ENCODE peak calls at places on chromosomes 3 and 15, in four cellular contexts. D, T, A and C are unnamed samples.

GRCh38 chr15:80512729-80513670 is 108.8 kb downstream of the ARNT2 start:
- DNase-seq in D (peak), T (no peak), A (no peak), C (no peak)

GRCh38 chr15:76059320-76060097 is at the start of gene TMEM266:
- DNase-seq in D (peak), T (no peak), A (peak), C (peak)

GRCh38 chr3:194333981-194334320 is 17.2 kb downstream of the CPN2 start:
- DNase-seq in D (no peak), T (no peak), A (no peak), C (no peak)

GRCh38 chr15:45481151-45481550 is 41.4 kb downstream of the SLC30A4 start:
- DNase-seq in D (no peak), T (no peak), A (no peak), C (no peak)

GRCh38 chr3:143150979-143151726 is 31.6 kb downstream of the CHST2 start:
- DNase-seq in D (no peak), T (no peak), A (no peak), C (peak)

GRCh38 chr3:118882353-118882947 is 152.2 kb downstream of the IGSF11 start:
- DNase-seq in D (peak), T (peak), A (peak), C (peak)

GRCh38 chr3:194133661-194134230 is 2.2 kb upstream of the HES1 start:
- DNase-seq in D (peak), T (no peak), A (peak), C (peak)

GRCh38 chr15:96331942-96332853 is 1.7 kb downstream of the NR2F2 start:
- DNase-seq in D (peak), T (no peak), A (peak), C (peak)

GRCh38 chr3:183202004-183202722 is 39.6 kb upstream of the LAMP3 start:
- DNase-seq in D (no peak), T (no peak), A (no peak), C (no peak)

GRCh38 chr15:71654714-71655174 is 155.6 kb upstream of the NR2E3 start:
- DNase-seq in D (no peak), T (no peak), A (no peak), C (peak)

GRCh38 chr15:77554306-77555080 is 78.2 kb downstream of the LINGO1 start:
- DNase-seq in D (no peak), T (no peak), A (no peak), C (no peak)

GRCh38 chr3:16178628-16178988 is 4.1 kb downstream of the GALNT15 start:
- DNase-seq in D (no peak), T (no peak), A (no peak), C (no peak)

GRCh38 chr3:67083277-67083676 is 85.2 kb downstream of the KBTBD8 start:
- DNase-seq in D (no peak), T (no peak), A (no peak), C (peak)

GRCh38 chr3:170602556-170602955 is 16.7 kb upstream of the SLC7A14 start:
- DNase-seq in D (no peak), T (no peak), A (no peak), C (no peak)

GRCh38 chr3:183122257-183122932 is 23.1 kb upstream of the MCCC1 start:
- DNase-seq in D (peak), T (peak), A (no peak), C (peak)

GRCh38 chr3:120855665-120856437 is 52.2 kb upstream of the STXBP5L start:
- DNase-seq in D (peak), T (no peak), A (peak), C (peak)

GRCh38 chr15:66936864-66937245 is 128.5 kb upstream of the SMAD3 start:
- DNase-seq in D (no peak), T (no peak), A (no peak), C (no peak)

GRCh38 chr3:34183114-34183513 is 384.7 kb downstream of the PDCD6IP start:
- DNase-seq in D (no peak), T (no peak), A (no peak), C (no peak)

DNA sequence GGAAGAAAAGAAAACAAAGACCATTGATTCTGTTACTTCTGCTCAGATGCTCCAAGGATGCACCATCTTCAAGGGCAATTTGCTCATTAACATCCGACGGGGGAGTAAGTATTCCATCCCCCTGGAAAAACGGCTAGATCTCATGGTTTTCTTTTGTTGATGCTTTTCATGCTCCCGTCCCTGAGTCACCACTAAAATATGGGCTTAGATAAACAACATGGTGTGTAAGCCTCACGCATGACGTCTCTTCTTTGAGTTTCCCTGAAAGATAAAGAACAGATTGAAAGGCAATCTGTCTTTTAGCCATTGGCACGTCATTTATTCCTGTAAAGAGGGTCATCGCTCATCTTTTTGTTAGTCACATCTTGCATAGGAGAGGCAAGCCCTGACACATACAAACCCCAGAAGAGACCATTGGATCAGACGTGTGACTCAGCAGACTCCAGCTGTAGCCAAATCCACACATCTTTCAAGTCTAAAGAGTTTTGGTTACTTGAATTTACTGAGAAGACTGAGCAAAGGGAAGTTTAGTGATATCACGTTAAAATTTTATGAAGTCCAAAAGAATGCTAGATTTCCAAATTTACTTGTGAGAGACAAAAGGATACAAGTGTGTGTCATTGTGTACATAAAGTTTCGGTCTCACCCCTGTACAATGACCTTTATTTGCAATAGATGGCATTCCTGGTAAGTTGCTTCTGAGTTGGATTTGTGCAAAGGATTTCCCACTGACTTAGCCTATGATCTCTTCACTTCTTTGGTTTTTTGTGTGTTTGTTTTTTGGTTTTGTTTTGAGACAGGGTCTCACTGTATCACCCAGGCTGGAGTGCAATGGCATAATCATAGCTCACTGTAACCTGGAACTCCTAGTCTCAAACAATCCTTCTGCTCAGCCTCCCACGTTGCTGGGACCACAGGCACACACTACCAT is 110.5 kb downstream of the PGPEP1L start:
- DNase-seq in D (peak), T (no peak), A (no peak), C (peak)
- H3K27ac ChIP-seq in D (peak), T (no peak), A (peak), C (no peak)

GRCh38 chr3:30774062-30774461 is 120.4 kb downstream of the GADL1 start:
- DNase-seq in D (no peak), T (no peak), A (no peak), C (no peak)
- H3K4me3 ChIP-seq in D (no peak), T (no peak), A (no peak), C (no peak)

DNA sequence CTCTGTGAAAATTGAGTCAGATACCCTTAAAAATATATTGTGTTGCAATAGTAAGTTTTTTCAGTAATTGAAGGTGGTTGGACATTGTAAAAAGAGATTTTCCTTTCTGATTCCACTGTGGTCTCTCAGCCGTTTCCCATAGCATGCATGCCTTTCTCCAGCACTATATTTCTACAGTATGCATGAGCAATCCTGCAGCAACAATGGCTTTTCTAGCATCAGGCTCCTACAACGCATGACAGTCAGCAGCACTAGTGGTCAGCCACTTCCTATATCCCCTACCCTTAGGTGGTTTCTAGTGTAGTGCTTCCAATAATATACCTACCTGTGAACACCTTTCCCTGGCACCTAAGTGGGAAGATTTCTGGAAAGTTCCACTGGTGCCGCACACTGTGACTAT is 55.4 kb upstream of the SNRPN start:
- DNase-seq in D (no peak), T (no peak), A (no peak), C (no peak)
- H3K27ac ChIP-seq in D (no peak), T (no peak), A (no peak), C (peak)

DNA sequence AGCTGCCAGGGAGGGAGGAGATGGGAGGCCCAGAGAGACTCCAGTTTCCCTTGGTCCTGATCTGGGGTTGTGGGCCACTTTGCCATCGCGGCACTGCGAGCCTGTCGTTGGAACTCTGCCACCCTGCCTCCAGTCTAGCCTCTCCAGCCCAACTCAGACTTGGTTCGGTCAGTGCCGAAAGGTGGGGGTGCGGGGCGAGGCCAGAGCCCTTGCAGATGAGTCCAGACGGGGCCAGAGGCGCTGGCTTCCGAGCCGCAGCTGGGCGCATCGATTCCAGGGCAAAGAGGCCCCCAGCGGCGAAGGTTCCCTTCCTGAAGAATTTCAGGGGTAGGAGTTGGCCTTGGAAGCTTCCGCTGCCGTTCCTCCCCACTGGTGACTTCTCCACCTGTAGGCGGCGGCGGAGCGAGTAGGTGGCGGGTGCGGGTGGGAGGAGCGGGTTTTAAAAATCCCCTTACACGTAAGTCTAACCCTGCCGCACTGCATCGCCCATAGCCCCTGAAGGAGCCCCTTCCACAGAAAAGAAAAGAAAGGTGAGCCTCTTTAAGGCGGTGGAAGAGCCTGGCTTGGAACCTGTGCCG is 5.1 kb downstream of the WNT5A start:
- DNase-seq in D (no peak), T (no peak), A (no peak), C (peak)
- H3K4me3 ChIP-seq in D (no peak), T (no peak), A (peak), C (peak)

GRCh38 chr3:188208751-188209433 is 54.9 kb downstream of the LPP start:
- DNase-seq in D (no peak), T (no peak), A (no peak), C (no peak)

GRCh38 chr3:188207941-188208750 is 54.2 kb downstream of the LPP start:
- DNase-seq in D (no peak), T (no peak), A (no peak), C (no peak)

GRCh38 chr3:188212308-188212969 is 58.5 kb downstream of the LPP start:
- DNase-seq in D (peak), T (no peak), A (no peak), C (peak)

GRCh38 chr3:188211476-188211875 is 57.5 kb downstream of the LPP start:
- DNase-seq in D (no peak), T (no peak), A (no peak), C (no peak)

DNA sequence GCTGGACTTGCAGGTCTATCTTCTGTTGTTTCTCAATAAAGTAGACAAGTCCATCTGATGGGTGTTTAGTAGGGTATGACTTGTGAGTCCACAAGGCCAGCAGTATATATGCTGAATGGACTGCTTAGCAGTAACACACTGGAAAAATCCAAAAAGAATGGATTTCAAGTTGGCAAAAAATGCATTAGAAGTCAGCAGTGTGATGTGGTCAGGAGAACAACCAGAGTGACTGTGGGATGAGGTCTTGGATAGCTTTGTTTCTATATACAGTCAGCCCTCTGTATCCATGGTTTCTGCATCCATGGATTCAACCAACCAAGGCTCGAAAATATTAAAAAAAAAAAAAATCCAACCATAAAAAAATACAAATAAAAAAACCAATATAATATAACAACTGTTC is 55.8 kb downstream of the LPP start:
- DNase-seq in D (no peak), T (no peak), A (no peak), C (no peak)
- H3K27ac ChIP-seq in D (peak), T (no peak), A (peak), C (peak)

GRCh38 chr3:150760431-150761200 is 2.4 kb downstream of the SIAH2 start:
- DNase-seq in D (no peak), T (no peak), A (no peak), C (no peak)

GRCh38 chr3:150759947-150760346 is 3.0 kb downstream of the SIAH2 start:
- DNase-seq in D (no peak), T (no peak), A (no peak), C (no peak)

GRCh38 chr3:150757768-150758167 is 5.2 kb downstream of the SIAH2 start:
- DNase-seq in D (no peak), T (no peak), A (no peak), C (no peak)

GRCh38 chr3:150757364-150757763 is 5.6 kb downstream of the SIAH2 start:
- DNase-seq in D (no peak), T (no peak), A (no peak), C (no peak)

DNA sequence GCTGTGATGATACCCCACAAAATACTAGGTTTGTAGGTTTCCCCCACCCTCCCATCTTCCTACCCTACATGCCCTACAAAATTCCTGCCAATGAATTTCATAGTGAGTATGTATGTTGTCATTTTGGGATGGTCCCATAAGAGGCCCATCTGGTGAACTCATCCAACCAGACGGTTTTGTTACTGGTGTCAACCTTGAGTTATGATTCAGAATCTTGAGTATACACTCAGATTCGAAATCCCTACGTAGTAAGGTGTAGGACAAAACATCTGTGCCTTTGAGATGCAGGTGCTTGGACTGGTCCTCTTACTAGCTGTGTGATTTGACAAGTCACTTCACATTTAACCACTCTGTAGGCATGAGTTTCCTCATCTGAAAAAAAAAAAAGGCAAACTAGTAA is 3.6 kb downstream of the SIAH2 start:
- DNase-seq in D (no peak), T (no peak), A (no peak), C (no peak)
- H3K4me3 ChIP-seq in D (no peak), T (no peak), A (no peak), C (no peak)

DNA sequence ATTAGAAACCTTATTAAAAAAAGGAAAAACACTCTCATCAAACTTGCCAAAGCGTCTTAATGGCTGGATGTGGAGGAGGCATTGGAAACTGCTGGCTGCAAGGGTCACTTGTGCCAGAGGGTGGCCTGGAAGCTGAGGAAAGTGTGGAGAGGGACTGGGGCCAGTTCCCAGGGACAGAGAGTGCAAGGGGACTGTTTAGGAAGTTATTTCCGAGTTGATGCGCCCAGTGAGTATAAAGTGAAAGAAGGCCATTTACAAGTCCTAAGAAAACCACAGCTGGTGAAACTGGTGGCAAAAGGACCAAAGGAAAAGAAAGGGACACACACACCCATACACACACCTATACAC is 7.2 kb upstream of the KCTD6 start:
- DNase-seq in D (no peak), T (no peak), A (no peak), C (no peak)
- H3K27ac ChIP-seq in D (peak), T (no peak), A (no peak), C (peak)

GRCh38 chr3:53269888-53270880 is 14.4 kb upstream of the TKT start:
- DNase-seq in D (peak), T (peak), A (peak), C (peak)

GRCh38 chr3:53278667-53279066 is 22.8 kb upstream of the TKT start:
- DNase-seq in D (no peak), T (no peak), A (no peak), C (no peak)

GRCh38 chr3:53267766-53268165 is 11.9 kb upstream of the TKT start:
- DNase-seq in D (no peak), T (no peak), A (no peak), C (no peak)

GRCh38 chr3:53274938-53275666 is 19.3 kb upstream of the TKT start:
- DNase-seq in D (no peak), T (no peak), A (no peak), C (no peak)

GRCh38 chr3:53273271-53273670 is 17.4 kb upstream of the TKT start:
- DNase-seq in D (no peak), T (no peak), A (no peak), C (no peak)
- H3K4me3 ChIP-seq in D (no peak), T (no peak), A (no peak), C (no peak)